ENCODE peak calls at places on chromosomes 2 and 18, in ten cellular contexts. O is stimulated activated CD8-positive, alpha-beta memory T cell treated with anti-CD3 and anti-CD28 coated beads, Interleukin-7, amount 100 ng/mL, for 1 hour; L is activated T-helper 1 cell treated with anti-CD3 and anti-CD28 coated beads, Interleukin-2, amount 50 U/mL, for 16 hours; A is hypothalamus; N is NCI-H1092 treated with DMSO at 0.1 percent for 48 hours; D is activated CD4-positive, alpha-beta T cell treated with anti-CD3 and anti-CD28 coated beads, Interleukin-2, amount 50 U/mL, for 1 hour; F is fibroblast of mammary gland; E is upper lobe of right lung; X is midbrain; W is BJ. Z is an unnamed sample.

GRCh38 chr2:224389317-224389716 is 12.6 kb downstream of the FAM124B start:
- DNase-seq in D (no peak), A (no peak), W (no peak), F (no peak), O (no peak), L (no peak), N (no peak), E (no peak), X (no peak), Z (no peak)

GRCh38 chr2:239531456-239532304 is 130.9 kb upstream of the HDAC4 start:
- DNase-seq in W (no peak), O (no peak), F (no peak), A (no peak), E (no peak), D (no peak), L (no peak), X (no peak), N (no peak), Z (no peak)

GRCh38 chr2:214695789-214696188 is 113.7 kb downstream of the BARD1 start:
- DNase-seq in F (no peak), E (no peak), A (no peak), N (no peak), D (no peak), W (no peak), X (no peak), O (no peak), L (no peak), Z (no peak)

GRCh38 chr2:154402138-154402714 is 296.3 kb upstream of the KCNJ3 start:
- DNase-seq in O (no peak), X (no peak), A (no peak), E (no peak), L (no peak), D (no peak), N (peak; percentile 25), F (peak; percentile 38), W (no peak), Z (peak; percentile 10)

GRCh38 chr18:37393221-37393828 is 172.3 kb downstream of the CELF4 start:
- DNase-seq in D (no peak), F (no peak), A (peak; percentile 14), N (peak; percentile 24), E (no peak), X (peak; percentile 31), W (no peak), O (no peak), L (no peak), Z (peak; percentile 80)

GRCh38 chr18:41753826-41754225 is 201.2 kb upstream of the PIK3C3 start:
- DNase-seq in O (no peak), X (no peak), F (peak; percentile 21), N (no peak), L (no peak), A (no peak), D (no peak), E (no peak), W (no peak), Z (no peak)

GRCh38 chr2:69964353-69964831 is 3.0 kb upstream of the ASPRV1 start:
- DNase-seq in W (no peak), X (no peak), O (no peak), E (peak; percentile 31), N (no peak), F (no peak), A (no peak), L (no peak), D (no peak), Z (no peak)

GRCh38 chr2:186559848-186560247 is 30.0 kb upstream of the ITGAV start:
- DNase-seq in A (no peak), D (no peak), L (no peak), F (no peak), E (no peak), X (no peak), O (no peak), N (no peak), W (no peak), Z (no peak)

GRCh38 chr18:9095297-9096012 is 7.0 kb upstream of the NDUFV2 start:
- DNase-seq in F (no peak), D (peak; percentile 34), A (no peak), E (no peak), L (peak; percentile 34), N (no peak), O (no peak), X (no peak), W (no peak), Z (no peak)

GRCh38 chr2:226977775-226978190 is 141.9 kb downstream of the RHBDD1 start:
- DNase-seq in F (peak; percentile 77), A (no peak), D (no peak), X (no peak), W (no peak), N (peak; percentile 10), E (no peak), O (no peak), L (no peak), Z (no peak)

GRCh38 chr2:6826081-6826913 is 39.4 kb downstream of the CMPK2 start:
- DNase-seq in A (no peak), X (peak; percentile 2), W (peak; percentile 10), E (no peak), D (peak; percentile 46), O (no peak), N (peak; percentile 26), F (peak; percentile 95), L (peak; percentile 34), Z (peak; percentile 7)

GRCh38 chr2:231387904-231388724 is 7.4 kb upstream of the B3GNT7 start:
- DNase-seq in L (no peak), D (no peak), X (peak; percentile 94), N (no peak), A (peak; percentile 56), W (no peak), O (no peak), F (peak; percentile 43), E (no peak), Z (peak; percentile 99)

GRCh38 chr2:228731517-228731916 is 539.6 kb downstream of the PID1 start:
- DNase-seq in W (peak; percentile 81), D (no peak), X (no peak), O (no peak), A (no peak), E (no peak), N (no peak), L (no peak), F (peak; percentile 58), Z (no peak)